ENCODE peak calls at places on chromosomes 6 and 20, in six cellular contexts. V is HepG2, R is K562, D is HCT116, E is GM12878, T is H1. L is an unnamed sample. For H3K4me1, the result is how much of the 10 kb centered on the place peaks cover.

GRCh38 chr6:166360243-166361079 is 18.1 kb upstream of the SFT2D1 start:
- DNase-seq in V (no peak), R (no peak), D (no peak), E (no peak), T (no peak), L (no peak)

GRCh38 chr6:44222987-44223470 is 366 bp upstream of the SLC29A1 start:
- DNase-seq in V (no peak), R (no peak), D (no peak), E (no peak), T (no peak), L (no peak)

GRCh38 chr6:132300323-132300949 is 100.8 kb downstream of the MOXD1 start:
- DNase-seq in V (peak), R (peak), D (peak), E (no peak), T (no peak), L (peak)

GRCh38 chr6:12331951-12332749 is 42.0 kb downstream of the EDN1 start:
- DNase-seq in V (peak), R (no peak), D (no peak), E (no peak), T (no peak), L (no peak)

GRCh38 chr6:16559091-16559490 is 202.2 kb downstream of the ATXN1 start:
- DNase-seq in V (no peak), R (no peak), D (no peak), E (no peak), T (no peak), L (no peak)

GRCh38 chr6:112571886-112572285 is 224.8 kb downstream of the RFPL4B start:
- DNase-seq in V (no peak), R (no peak), D (no peak), E (no peak), T (no peak), L (no peak)

GRCh38 chr6:132132911-132133639 is 181.9 kb upstream of the CCN2 start:
- DNase-seq in V (no peak), R (no peak), D (no peak), E (no peak), T (no peak), L (peak)

GRCh38 chr20:63238491-63239126 is 2.9 kb downstream of the BIRC7 start:
- DNase-seq in V (no peak), R (peak), D (no peak), E (no peak), T (no peak), L (no peak)

GRCh38 chr20:44006126-44006525 is 91.5 kb downstream of the TOX2 start:
- DNase-seq in V (no peak), R (no peak), D (no peak), E (no peak), T (no peak), L (no peak)

GRCh38 chr6:46325561-46326525 is 155.1 kb upstream of the ENPP5 start:
- DNase-seq in V (no peak), R (no peak), D (no peak), E (no peak), T (no peak), L (no peak)

GRCh38 chr6:39090036-39090435 is 24.9 kb downstream of the SAYSD1 start:
- DNase-seq in V (no peak), R (no peak), D (no peak), E (no peak), T (no peak), L (no peak)

GRCh38 chr6:144338951-144339681 is 54.0 kb downstream of the UTRN start:
- DNase-seq in V (no peak), R (no peak), D (no peak), E (no peak), T (no peak), L (no peak)

GRCh38 chr6:93678841-93679454 is 259.6 kb upstream of the EPHA7 start:
- DNase-seq in V (no peak), R (no peak), D (no peak), E (no peak), T (no peak), L (no peak)

GRCh38 chr6:131136021-131136847 is 967 bp downstream of the AKAP7 start:
- DNase-seq in V (peak), R (no peak), D (no peak), E (no peak), T (no peak), L (no peak)

GRCh38 chr20:51211191-51211590 is 188.3 kb upstream of the KCNG1 start:
- DNase-seq in V (no peak), R (no peak), D (no peak), E (no peak), T (no peak), L (no peak)

GRCh38 chr20:36035720-36036119 is 67.3 kb downstream of the CNBD2 start:
- DNase-seq in V (no peak), R (no peak), D (no peak), E (no peak), T (no peak), L (no peak)

GRCh38 chr20:9736373-9736772 is 102.5 kb downstream of the PAK5 start:
- DNase-seq in V (no peak), R (no peak), D (no peak), E (no peak), T (no peak), L (no peak)

GRCh38 chr6:32947552-32948465 is 5.1 kb downstream of the HLA-DMA start:
- DNase-seq in V (peak), R (peak), D (peak), E (peak), T (peak), L (no peak)

GRCh38 chr6:126188271-126188909 is 151.5 kb upstream of the CENPW start:
- DNase-seq in V (peak), R (no peak), D (no peak), E (no peak), T (no peak), L (no peak)

GRCh38 chr6:617485-618100 is 39.3 kb downstream of the HUS1B start:
- DNase-seq in V (no peak), R (no peak), D (no peak), E (no peak), T (no peak), L (no peak)

GRCh38 chr6:8064638-8065518 is 689 bp upstream of the BLOC1S5 start:
- DNase-seq in V (peak), R (no peak), D (no peak), E (no peak), T (no peak), L (no peak)

GRCh38 chr20:61464634-61465033 is 212.6 kb downstream of the CDH4 start:
- DNase-seq in V (no peak), R (no peak), D (no peak), E (no peak), T (no peak), L (no peak)

GRCh38 chr6:47116616-47117015 is 74.5 kb upstream of the ADGRF1 start:
- DNase-seq in V (no peak), R (no peak), D (no peak), E (no peak), T (no peak), L (no peak)

GRCh38 chr6:107214655-107215054 is 99.3 kb upstream of the BEND3 start:
- DNase-seq in V (no peak), R (no peak), D (no peak), E (no peak), T (no peak), L (no peak)

GRCh38 chr6:37139223-37139962 is 30.6 kb upstream of the PIM1 start:
- DNase-seq in V (no peak), R (no peak), D (no peak), E (no peak), T (no peak), L (no peak)

GRCh38 chr6:112911949-112912348 is 564.8 kb downstream of the RFPL4B start:
- DNase-seq in V (no peak), R (no peak), D (no peak), E (no peak), T (no peak), L (no peak)

GRCh38 chr6:33702345-33702977 is 9.0 kb downstream of the UQCC2 start:
- DNase-seq in V (peak), R (peak), D (peak), E (no peak), T (no peak), L (peak)

GRCh38 chr6:42197574-42198362 is 3.0 kb upstream of the GUCA1B start:
- DNase-seq in V (peak), R (peak), D (no peak), E (no peak), T (no peak), L (no peak)

GRCh38 chr6:167797079-167797870 is 29.4 kb upstream of the AFDN start:
- DNase-seq in V (no peak), R (no peak), D (no peak), E (no peak), T (no peak), L (no peak)

GRCh38 chr6:135233676-135234491 is 52.8 kb downstream of the MYB start:
- DNase-seq in V (no peak), R (no peak), D (no peak), E (no peak), T (no peak), L (no peak)

GRCh38 chr6:135236319-135236718 is 55.2 kb downstream of the MYB start:
- DNase-seq in V (no peak), R (no peak), D (no peak), E (no peak), T (no peak), L (no peak)

GRCh38 chr6:135234492-135234780 is 53.3 kb downstream of the MYB start:
- DNase-seq in V (no peak), R (no peak), D (no peak), E (no peak), T (no peak), L (no peak)

GRCh38 chr6:135236732-135237131 is 55.6 kb downstream of the MYB start:
- DNase-seq in V (no peak), R (no peak), D (no peak), E (no peak), T (no peak), L (no peak)

DNA sequence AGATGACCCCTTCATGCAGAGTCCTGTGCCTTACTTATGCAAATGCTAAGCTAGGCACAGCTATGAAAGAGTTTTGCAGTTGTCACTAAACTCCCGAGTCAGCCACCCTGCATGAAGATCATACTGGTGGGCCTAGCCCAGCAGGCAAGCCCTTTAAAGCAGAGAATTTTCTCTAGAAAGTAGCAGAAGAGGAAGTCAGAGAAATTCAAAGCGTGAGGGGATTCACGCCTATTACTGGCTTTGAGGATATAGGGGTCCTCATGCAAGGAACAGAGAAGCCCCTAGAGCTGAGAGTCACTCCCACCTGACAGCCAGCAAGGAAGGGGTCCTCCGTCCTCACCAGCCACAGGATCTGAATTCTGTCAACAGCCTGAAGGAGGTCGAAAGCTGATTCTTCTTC is 54.6 kb downstream of the MYB start:
- DNase-seq in V (no peak), R (no peak), D (no peak), E (no peak), T (no peak), L (no peak)
- H3K4me1 ChIP-seq in V (under half), R (under half), D (under half), E (under half), T (under half), L (under half)

GRCh38 chr6:40550096-40550731 is 37.0 kb downstream of the LRFN2 start:
- DNase-seq in V (peak), R (peak), D (peak), E (no peak), T (no peak), L (no peak)
- TF ChIP-seq ZNF274 in V (no peak), R (no peak), D (no peak), E (no peak), T (no peak), L (no peak)

GRCh38 chr6:5850848-5851255 is 155.9 kb downstream of the NRN1 start:
- DNase-seq in V (no peak), R (no peak), D (no peak), E (no peak), T (peak), L (peak)

GRCh38 chr6:5855787-5856186 is 150.9 kb downstream of the NRN1 start:
- DNase-seq in V (no peak), R (no peak), D (no peak), E (no peak), T (no peak), L (no peak)

GRCh38 chr6:5846889-5847288 is 159.8 kb downstream of the NRN1 start:
- DNase-seq in V (no peak), R (no peak), D (no peak), E (no peak), T (no peak), L (no peak)

GRCh38 chr6:5854900-5855299 is 151.8 kb downstream of the NRN1 start:
- DNase-seq in V (no peak), R (no peak), D (no peak), E (no peak), T (no peak), L (no peak)

DNA sequence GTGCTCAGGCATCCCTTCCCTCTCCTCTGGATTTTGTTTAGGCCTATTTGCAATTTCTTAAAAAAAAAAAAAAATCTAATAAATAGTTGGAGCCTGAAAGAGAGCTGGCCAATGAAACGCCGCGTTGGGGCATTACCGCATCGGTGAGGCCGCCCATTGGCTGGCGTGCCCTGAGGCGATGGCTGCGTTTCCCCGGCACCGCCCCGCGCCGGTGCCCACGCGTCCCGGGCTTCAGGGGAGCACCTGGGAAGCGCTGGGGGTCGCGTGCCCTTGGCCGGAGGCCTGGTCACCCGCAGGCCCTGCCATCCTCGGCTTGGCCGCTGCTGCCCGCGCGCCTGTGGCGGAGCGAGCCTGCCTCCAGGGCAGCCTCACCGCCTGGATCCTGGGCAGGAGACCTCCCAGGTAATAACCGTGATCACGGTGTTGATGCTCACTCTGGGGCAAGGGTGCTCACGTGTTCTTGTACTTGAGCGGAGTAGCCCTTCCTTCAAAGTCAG is 155.4 kb downstream of the NRN1 start:
- DNase-seq in V (no peak), R (peak), D (no peak), E (no peak), T (peak), L (peak)
- H3K4me3 ChIP-seq in V (no peak), R (peak), D (no peak), E (no peak), T (peak), L (peak)

DNA sequence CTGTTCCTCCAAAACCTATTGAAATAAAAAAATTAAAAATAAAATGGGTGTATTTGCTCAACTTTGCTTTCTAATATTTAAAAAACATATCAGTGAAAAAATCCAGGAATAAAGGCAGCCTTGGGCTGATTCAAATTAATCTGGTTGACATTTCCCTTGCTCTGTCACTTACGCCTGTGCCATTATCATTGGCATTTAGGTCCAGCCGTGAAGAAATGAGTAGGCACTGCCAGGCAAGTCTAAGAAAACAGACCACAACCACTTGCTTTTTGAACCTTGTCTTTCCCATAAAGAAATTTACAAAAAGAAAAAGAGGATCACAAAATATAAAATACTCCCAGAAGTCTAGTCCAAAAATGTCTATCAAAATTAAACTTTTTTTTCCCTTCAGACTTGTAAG is 59.2 kb upstream of the HBS1L start:
- DNase-seq in V (no peak), R (no peak), D (no peak), E (no peak), T (no peak), L (no peak)
- H3K4me1 ChIP-seq in V (under half), R (under half), D (under half), E (under half), T (under half), L (under half)

GRCh38 chr20:57717797-57718196 is 8.0 kb upstream of the PMEPA1 start:
- DNase-seq in V (no peak), R (no peak), D (no peak), E (no peak), T (no peak), L (no peak)
- TF ChIP-seq ZNF274 in V (no peak), R (no peak), D (no peak), E (no peak), T (no peak), L (no peak)

DNA sequence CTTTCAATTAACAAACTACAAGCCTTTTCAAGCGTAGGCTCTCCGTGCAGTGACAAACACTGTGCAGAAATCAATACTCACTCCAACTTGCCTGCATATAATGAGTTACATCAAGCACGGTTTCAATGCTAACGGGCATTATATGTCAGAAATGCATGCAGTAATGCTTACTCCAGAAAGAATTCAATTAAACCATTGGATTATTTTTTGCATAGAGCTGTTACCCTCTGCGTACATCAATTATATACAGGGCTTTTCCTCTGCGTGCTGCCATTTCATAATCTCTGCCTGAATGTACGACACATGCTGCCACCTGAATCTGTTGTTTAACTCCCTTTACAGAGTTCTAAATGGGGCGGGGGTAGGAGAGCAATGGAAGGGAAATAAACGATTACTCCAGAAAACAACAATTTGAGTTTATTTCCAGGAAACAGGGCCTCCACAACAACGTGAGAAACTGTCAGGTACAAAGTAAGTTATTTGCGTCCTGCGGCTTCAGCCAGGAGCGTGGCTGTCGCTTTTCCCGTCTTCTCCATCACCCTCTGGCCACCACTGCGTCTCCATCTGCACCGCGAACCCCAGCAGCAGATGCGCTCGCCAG is 1.8 kb downstream of the PTPRK start:
- DNase-seq in V (no peak), R (no peak), D (no peak), E (no peak), T (no peak), L (no peak)
- H3K4me3 ChIP-seq in V (peak), R (no peak), D (peak), E (no peak), T (peak), L (peak)

L was measured in NT2/D1.